ENCODE peak calls at places on chromosomes 13 and 19, in nine cellular contexts. N is PC-3, H is GM12865, Q is AG10803, K is transverse colon, A is HCT116, U is lower leg skin, O is adrenal gland, D is AG09309. F is an unnamed sample.

GRCh38 chr19:33402421-33403220 is 29.1 kb downstream of the CEBPG start:
- DNase-seq in N (no peak), H (no peak), Q (no peak), K (peak; percentile 38), A (no peak), U (no peak), O (no peak), D (no peak), F (no peak)

GRCh38 chr13:111597041-111598017 is 276.9 kb downstream of the TEX29 start:
- DNase-seq in N (no peak), H (no peak), Q (no peak), K (no peak), A (no peak), U (peak; percentile 80), O (no peak), D (no peak), F (no peak)

GRCh38 chr19:33236696-33237390 is 11.2 kb upstream of the SLC7A10 start:
- DNase-seq in N (no peak), H (no peak), Q (no peak), K (no peak), A (no peak), U (no peak), O (no peak), D (no peak), F (no peak)

GRCh38 chr13:90493667-90494066 is 853.8 kb upstream of the MIR17HG start:
- DNase-seq in N (no peak), H (no peak), Q (no peak), K (no peak), A (no peak), U (no peak), O (no peak), D (no peak), F (no peak)

GRCh38 chr19:47243364-47243775 is 12.4 kb upstream of the BBC3 start:
- DNase-seq in N (no peak), H (no peak), Q (peak; percentile 30), K (no peak), A (no peak), U (no peak), O (no peak), D (no peak), F (no peak)

GRCh38 chr19:15166700-15167099 is 34.1 kb downstream of the NOTCH3 start:
- DNase-seq in N (no peak), H (no peak), Q (no peak), K (no peak), A (no peak), U (no peak), O (no peak), D (no peak), F (no peak)

GRCh38 chr13:68636784-68637183 is 1406.6 kb upstream of the PCDH9 start:
- DNase-seq in N (no peak), H (no peak), Q (no peak), K (no peak), A (no peak), U (no peak), O (no peak), D (no peak), F (no peak)

GRCh38 chr19:50722248-50723013 is 733 bp upstream of the CLEC11A start:
- DNase-seq in N (no peak), H (no peak), Q (peak; percentile 18), K (no peak), A (no peak), U (no peak), O (no peak), D (no peak), F (no peak)

GRCh38 chr19:47436712-47437401 is 17.5 kb upstream of the MEIS3 start:
- DNase-seq in N (peak; percentile 74), H (peak; percentile 83), Q (peak; percentile 46), K (peak; percentile 85), A (peak; percentile 62), U (peak; percentile 95), O (peak; percentile 82), D (no peak), F (peak; percentile 68)

GRCh38 chr19:51810228-51810627 is 15.3 kb downstream of the FPR3 start:
- DNase-seq in N (peak; percentile 71), H (no peak), Q (peak; percentile 26), K (no peak), A (no peak), U (no peak), O (no peak), D (no peak), F (peak; percentile 32)

GRCh38 chr19:37905936-37906867 is at the start of gene WDR87:
- DNase-seq in N (peak; percentile 49), H (peak; percentile 76), Q (peak; percentile 6), K (peak; percentile 55), A (no peak), U (peak; percentile 86), O (no peak), D (no peak), F (peak; percentile 37)

GRCh38 chr13:51895906-51896888 is 34.4 kb downstream of the CCDC70 start:
- DNase-seq in N (peak; percentile 57), H (peak; percentile 68), Q (peak; percentile 56), K (peak; percentile 57), A (peak; percentile 29), U (no peak), O (peak; percentile 73), D (peak; percentile 20), F (peak; percentile 84)

GRCh38 chr13:107275945-107276614 is 708.1 kb upstream of the ARGLU1 start:
- DNase-seq in N (no peak), H (no peak), Q (peak; percentile 12), K (no peak), A (no peak), U (no peak), O (no peak), D (no peak), F (peak; percentile 61)

GRCh38 chr19:51799998-51800848 is 5.3 kb downstream of the FPR3 start:
- DNase-seq in N (no peak), H (no peak), Q (no peak), K (no peak), A (no peak), U (no peak), O (peak; percentile 95), D (no peak), F (peak; percentile 96)

GRCh38 chr19:54063350-54064078 is at the start of gene VSTM1:
- DNase-seq in N (no peak), H (no peak), Q (no peak), K (no peak), A (no peak), U (no peak), O (no peak), D (no peak), F (no peak)

DNA sequence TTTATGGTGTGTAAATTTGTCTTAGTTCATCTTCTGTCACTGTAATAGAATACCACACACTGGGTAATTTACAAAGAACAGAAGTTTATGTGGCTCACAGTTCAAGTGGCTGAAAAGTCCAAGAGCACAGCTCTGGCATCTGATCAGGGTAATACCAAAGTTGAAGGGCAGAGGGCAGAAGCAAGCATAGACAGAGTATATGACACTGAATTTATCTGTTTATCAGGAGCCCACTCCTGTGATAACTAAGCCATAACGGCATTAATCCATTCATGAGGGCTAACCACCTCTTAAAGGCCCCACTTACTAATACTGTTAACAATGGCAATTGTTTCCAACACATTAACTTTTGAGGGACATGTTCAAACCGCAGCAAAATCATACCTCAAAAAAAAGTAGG is 4.0 kb upstream of the RFXAP start:
- DNase-seq in N (peak; percentile 36), H (peak; percentile 28), Q (no peak), K (no peak), A (peak; percentile 16), U (no peak), O (no peak), D (no peak), F (no peak)
- TF ChIP-seq CTCF in N (peak; percentile 46), H (peak; percentile 43), Q (peak; percentile 51), K (no peak), A (peak; percentile 49), U (no peak), O (no peak), D (peak; percentile 33), F (peak; percentile 42)

GRCh38 chr13:47463726-47464125 is 537.3 kb downstream of the SUCLA2 start:
- DNase-seq in N (no peak), H (peak; percentile 10), Q (peak; percentile 56), K (no peak), A (no peak), U (no peak), O (no peak), D (peak; percentile 14), F (peak; percentile 69)
- H3K4me3 ChIP-seq in N (no peak overlapping the region), H (no peak overlapping the region), Q (no peak overlapping the region), K (no peak overlapping the region), A (no peak overlapping the region), U (no peak overlapping the region), O (no peak overlapping the region), D (no peak overlapping the region), F (no peak overlapping the region)

GRCh38 chr13:62512194-62513141 is 1096.8 kb upstream of the PCDH20 start:
- DNase-seq in N (peak; percentile 58), H (peak; percentile 80), Q (peak; percentile 6), K (peak; percentile 9), A (peak; percentile 35), U (no peak), O (peak; percentile 7), D (no peak), F (peak; percentile 65)
- TF ChIP-seq CTCF in N (peak; percentile 72), H (peak; percentile 81), Q (peak; percentile 55), K (peak; percentile 25), A (peak; percentile 68), U (no peak), O (peak; percentile 42), D (peak; percentile 38), F (peak; percentile 82)

GRCh38 chr19:18424122-18424889 is 5.1 kb downstream of the SSBP4 start:
- DNase-seq in N (no peak), H (no peak), Q (no peak), K (no peak), A (no peak), U (no peak), O (no peak), D (no peak), F (no peak)

GRCh38 chr19:18422530-18423191 is 3.5 kb downstream of the SSBP4 start:
- DNase-seq in N (no peak), H (peak; percentile 55), Q (no peak), K (no peak), A (no peak), U (no peak), O (no peak), D (no peak), F (no peak)

GRCh38 chr19:18421371-18421959 is 2.3 kb downstream of the SSBP4 start:
- DNase-seq in N (no peak), H (no peak), Q (no peak), K (no peak), A (no peak), U (no peak), O (no peak), D (no peak), F (no peak)

GRCh38 chr19:18424890-18425514 is 5.8 kb downstream of the SSBP4 start:
- DNase-seq in N (no peak), H (no peak), Q (no peak), K (no peak), A (no peak), U (no peak), O (no peak), D (no peak), F (no peak)

DNA sequence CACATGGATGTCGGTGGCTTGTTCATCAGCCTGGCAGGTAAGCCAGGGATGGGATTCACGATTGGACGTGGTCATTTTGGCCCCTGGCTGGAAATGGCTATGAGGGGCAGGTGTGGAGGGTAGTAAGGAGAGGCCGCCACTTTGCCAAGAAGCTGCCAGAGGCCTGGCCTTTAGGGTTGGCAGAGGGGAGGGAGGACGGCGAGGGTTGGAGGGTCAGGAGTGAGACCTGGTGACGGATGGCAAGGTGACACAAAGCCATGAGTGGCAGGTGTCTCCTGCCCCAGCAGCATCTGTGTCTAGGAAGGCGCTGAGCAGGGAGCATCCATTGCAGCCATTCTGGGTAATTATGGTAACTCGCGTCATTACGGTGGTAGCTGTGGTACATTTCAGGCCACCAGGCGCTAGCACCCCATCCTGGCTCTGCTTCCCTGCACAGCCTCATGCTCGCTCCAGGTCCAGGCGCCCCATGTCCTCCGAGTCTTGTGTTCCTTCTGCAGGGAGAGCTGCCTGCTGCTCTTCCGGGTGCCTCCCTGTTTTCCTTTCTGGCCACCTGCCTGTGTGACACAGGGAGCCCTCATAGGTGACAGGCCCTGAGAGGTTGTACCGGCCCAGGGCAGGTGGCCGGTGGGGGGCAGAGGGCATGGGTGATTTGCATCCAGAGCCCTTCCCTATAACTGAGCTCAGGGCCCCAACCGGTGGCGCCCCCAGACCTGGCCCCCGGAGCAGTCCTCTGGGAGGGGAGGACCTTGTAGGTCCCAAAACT is 4.2 kb downstream of the SSBP4 start:
- DNase-seq in N (no peak), H (no peak), Q (no peak), K (no peak), A (no peak), U (no peak), O (no peak), D (no peak), F (no peak)
- H3K4me3 ChIP-seq in N (no peak overlapping the region), H (no peak overlapping the region), Q (no peak overlapping the region), K (no peak overlapping the region), A (no peak overlapping the region), U (no peak overlapping the region), O (no peak overlapping the region), D (no peak overlapping the region), F (no peak overlapping the region)